ENCODE peak calls at places on chromosome 22, in four cellular contexts. W is cardiac fibroblast, Z is heart right ventricle, S is uterus. L is an unnamed sample.

GRCh38 chr22:43011079-43011478 is 3.9 kb downstream of the PACSIN2 start:
- DNase-seq in S (no peak), Z (no peak), W (no peak), L (no peak)

GRCh38 chr22:47564158-47564450 is 801.7 kb downstream of the TBC1D22A start:
- DNase-seq in Z (no peak), S (no peak), W (no peak), L (no peak)

GRCh38 chr22:19798320-19798665 is 37.7 kb downstream of the TBX1 start:
- DNase-seq in Z (no peak), W (no peak), S (no peak), L (peak; percentile 29)

GRCh38 chr22:49768961-49769690 is 58.5 kb downstream of the BRD1 start:
- DNase-seq in Z (no peak), S (no peak), W (peak; percentile 79), L (peak; percentile 62)

GRCh38 chr22:48082284-48082683 is 1319.8 kb downstream of the TBC1D22A start:
- DNase-seq in Z (no peak), W (no peak), S (no peak), L (no peak)

GRCh38 chr22:39939830-39940229 is 20.4 kb upstream of the TMA7B start:
- DNase-seq in Z (no peak), W (no peak), S (no peak), L (no peak)

GRCh38 chr22:23064381-23065068 is 5.8 kb upstream of the GNAZ start:
- DNase-seq in Z (peak; percentile 2), W (no peak), S (peak; percentile 7), L (peak; percentile 26)

GRCh38 chr22:25354456-25354855 is 135.0 kb downstream of the CRYBB2 start:
- DNase-seq in S (no peak), Z (no peak), W (no peak), L (no peak)

GRCh38 chr22:17368727-17369552 is at the start of gene CECR2:
- DNase-seq in Z (peak; percentile 63), W (peak; percentile 67), S (peak; percentile 35), L (peak; percentile 83)

GRCh38 chr22:47621253-47621652 is 858.8 kb downstream of the TBC1D22A start:
- DNase-seq in Z (no peak), S (no peak), W (no peak), L (no peak)

GRCh38 chr22:18100781-18101180 is 9.8 kb upstream of the TUBA8 start:
- DNase-seq in S (no peak), Z (no peak), W (no peak), L (no peak)

GRCh38 chr22:18103527-18104269 is 6.9 kb upstream of the TUBA8 start:
- DNase-seq in Z (no peak), W (no peak), S (no peak), L (peak; percentile 48)

GRCh38 chr22:22802346-22802970 is 85.2 kb upstream of the IGLL5 start:
- DNase-seq in S (no peak), Z (no peak), W (no peak), L (no peak)

GRCh38 chr22:19855504-19856409 is 1.1 kb upstream of the GNB1L start:
- DNase-seq in Z (no peak), W (peak; percentile 80), S (peak; percentile 63), L (peak; percentile 66)

GRCh38 chr22:49749885-49750510 is 77.7 kb downstream of the BRD1 start:
- DNase-seq in S (no peak), Z (no peak), W (no peak), L (no peak)

GRCh38 chr22:19929586-19930302 is 11.8 kb upstream of the COMT start:
- DNase-seq in Z (no peak), S (no peak), W (no peak), L (no peak)

GRCh38 chr22:23772315-23773246 is at the start of gene MMP11:
- DNase-seq in S (peak; percentile 63), Z (peak; percentile 61), W (peak; percentile 47), L (peak; percentile 71)

GRCh38 chr22:22396741-22397291 is 111.7 kb downstream of the ZNF280B start:
- DNase-seq in Z (no peak), S (no peak), W (no peak), L (no peak)

GRCh38 chr22:29605236-29605850 is 1.9 kb downstream of the NF2 start:
- DNase-seq in W (no peak), Z (no peak), S (no peak), L (no peak)

GRCh38 chr22:43562843-43563242 is 151.0 kb downstream of the MPPED1 start:
- DNase-seq in S (no peak), Z (no peak), W (no peak), L (no peak)

GRCh38 chr22:33706100-33706499 is 214.2 kb downstream of the LARGE1 start:
- DNase-seq in Z (peak; percentile 29), S (no peak), W (no peak), L (no peak)

DNA sequence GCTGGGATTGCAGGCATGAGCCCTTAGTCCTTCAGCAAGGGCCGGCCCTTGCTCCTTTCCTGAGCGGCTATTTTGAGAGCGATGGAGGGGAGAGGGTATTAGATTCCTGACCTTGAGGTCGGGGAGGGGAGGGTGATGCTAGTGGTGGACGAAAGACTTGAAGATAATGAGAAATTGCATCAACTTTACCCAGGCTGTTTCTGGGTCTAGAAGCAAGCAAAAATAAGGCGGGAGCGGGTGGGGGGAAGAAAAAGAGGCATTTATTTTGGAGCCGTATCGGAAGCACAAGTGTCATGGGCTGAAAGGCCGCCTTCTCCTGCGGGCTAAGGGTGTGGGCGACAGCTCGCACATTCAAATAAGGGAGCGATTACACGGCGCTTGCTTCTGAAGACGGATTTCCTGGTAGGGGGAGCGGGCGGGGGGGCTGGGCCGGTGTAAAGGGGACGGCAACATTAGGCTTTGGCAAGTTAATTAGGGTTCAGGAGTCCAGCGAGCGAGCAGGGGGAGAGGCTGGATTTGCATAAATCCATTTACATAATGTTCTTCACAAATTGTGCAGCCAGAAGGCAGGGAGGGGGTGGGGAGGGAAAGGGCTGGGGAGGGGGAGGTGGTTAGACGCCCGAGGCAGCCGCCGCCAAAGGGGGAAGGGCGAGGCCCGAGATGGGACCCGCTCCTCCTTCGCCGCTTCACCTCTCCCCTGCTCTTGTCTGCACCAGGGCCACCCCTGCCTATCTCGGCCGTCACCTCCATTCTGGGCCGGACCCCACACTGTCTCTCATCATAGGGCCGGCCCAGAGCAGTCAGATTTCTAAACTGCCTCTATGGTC is 245.9 kb downstream of the MIAT start:
- DNase-seq in Z (no peak), S (no peak), W (no peak), L (no peak)
- H3K4me3 ChIP-seq in Z (no peak overlapping the region), S (no peak overlapping the region), W (no peak overlapping the region), L (no peak overlapping the region)

GRCh38 chr22:45194686-45195085 is 31.0 kb downstream of the NUP50 start:
- DNase-seq in W (no peak), Z (no peak), S (no peak), L (peak; percentile 21)

GRCh38 chr22:45195616-45196015 is 31.9 kb downstream of the NUP50 start:
- DNase-seq in S (no peak), Z (no peak), W (no peak), L (no peak)

GRCh38 chr22:45190473-45190872 is 26.7 kb downstream of the NUP50 start:
- DNase-seq in W (no peak), S (no peak), Z (no peak), L (no peak)

GRCh38 chr22:45196308-45196707 is 32.6 kb downstream of the NUP50 start:
- DNase-seq in S (no peak), Z (no peak), W (no peak), L (no peak)

DNA sequence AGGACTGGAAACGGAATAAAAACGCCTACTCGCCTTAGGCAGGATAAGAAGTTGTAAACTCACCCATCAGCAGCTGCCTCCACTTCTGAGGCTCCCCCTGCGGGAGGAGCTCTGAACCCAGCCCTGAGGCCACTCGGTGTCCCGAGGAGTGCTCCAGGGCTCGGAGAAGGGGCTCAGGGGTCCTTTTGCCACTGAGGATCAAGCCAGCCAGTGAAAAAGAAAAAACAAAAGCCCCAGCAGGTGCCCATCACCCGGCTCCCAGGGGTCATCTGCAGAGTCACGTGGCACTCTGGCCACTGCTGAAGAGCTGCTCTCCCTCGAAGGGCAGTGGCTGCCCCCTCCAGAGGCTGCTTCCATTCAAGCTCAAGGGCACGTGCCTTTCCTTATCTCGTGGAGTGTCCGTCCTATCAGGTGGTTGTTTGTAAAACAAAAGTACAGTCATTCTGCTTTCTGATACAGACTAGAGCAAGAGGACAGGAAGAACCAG is 29.0 kb downstream of the NUP50 start:
- DNase-seq in W (no peak), Z (no peak), S (no peak), L (no peak)
- TF ChIP-seq CTCF in W (peak; percentile 11), Z (no peak), S (no peak), L (no peak)

DNA sequence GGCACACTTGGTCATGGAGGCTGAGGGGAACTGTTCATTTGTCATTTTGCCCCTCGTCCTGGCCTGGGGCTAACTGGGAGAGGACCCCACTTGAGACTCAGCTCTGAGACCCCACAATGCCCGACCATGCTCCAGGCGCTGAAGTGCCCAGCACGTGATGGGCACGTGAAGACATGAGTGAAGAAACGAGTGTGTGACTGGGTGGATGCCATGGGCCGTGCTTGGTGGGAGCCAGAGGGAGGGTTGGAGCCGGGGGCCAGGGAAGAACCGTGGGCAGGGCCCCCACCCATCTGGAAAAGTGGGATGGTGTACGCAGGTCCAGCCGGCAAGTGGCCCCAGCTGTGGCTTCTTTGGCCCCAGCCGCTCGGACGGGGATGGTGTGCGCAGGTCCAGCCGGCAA is 61.1 kb downstream of the WNT7B start:
- DNase-seq in W (no peak), Z (no peak), S (no peak), L (no peak)
- H3K4me3 ChIP-seq in W (no peak overlapping the region), Z (no peak overlapping the region), S (no peak overlapping the region), L (no peak overlapping the region)

GRCh38 chr22:46262449-46263207 is 515 bp downstream of the PKDREJ start:
- DNase-seq in Z (peak; percentile 69), W (peak; percentile 54), S (peak; percentile 48), L (peak; percentile 77)
- TF ChIP-seq CTCF in Z (peak; percentile 45), W (no peak), S (no peak), L (peak; percentile 21)

DNA sequence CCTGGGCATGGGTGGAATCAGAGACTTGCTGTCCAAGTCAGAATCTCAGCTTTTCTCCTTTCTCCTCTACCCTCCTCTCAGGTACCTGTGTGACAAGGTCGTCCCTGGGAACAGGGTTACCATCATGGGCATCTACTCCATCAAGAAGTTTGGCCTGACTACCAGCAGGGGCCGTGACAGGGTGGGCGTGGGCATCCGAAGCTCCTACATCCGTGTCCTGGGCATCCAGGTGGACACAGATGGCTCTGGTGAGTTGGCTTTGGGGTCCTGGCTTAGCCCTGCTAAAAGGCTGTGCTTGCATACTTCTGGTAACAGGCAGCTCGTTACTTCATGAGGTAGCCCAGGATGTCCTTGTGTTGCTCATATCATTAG is 10.7 kb downstream of the MCM5 start:
- DNase-seq in Z (no peak), S (no peak), W (no peak), L (no peak)
- H3K4me3 ChIP-seq in Z (peak overlapping the region; percentile 9), S (no peak overlapping the region), W (no peak overlapping the region), L (no peak overlapping the region)

GRCh38 chr22:45082795-45083194 is 73.0 kb upstream of the PHF21B start:
- DNase-seq in S (no peak), Z (no peak), W (no peak), L (no peak)
- TF ChIP-seq CTCF in S (no peak), Z (no peak), W (peak; percentile 33), L (no peak)

L was measured in psoas muscle.